ENCODE peak calls at places on chromosomes 6 and 20, in five cellular contexts. E is endothelial cell of umbilical vein, B is A549, A is HCT116, K is HepG2. Z is an unnamed sample.

GRCh38 chr6:107113460-107114212 is 1.7 kb downstream of the BEND3 start:
- DNase-seq in B (no peak), K (no peak), E (no peak), A (no peak), Z (peak)

GRCh38 chr20:16397053-16397452 is 176.2 kb downstream of the KIF16B start:
- DNase-seq in A (no peak), B (no peak), K (no peak), E (no peak), Z (no peak)

GRCh38 chr6:118784641-118785164 is 109.2 kb upstream of the ASF1A start:
- DNase-seq in A (no peak), B (no peak), K (peak), E (no peak), Z (no peak)

GRCh38 chr20:25470045-25470444 is 62.6 kb downstream of the GINS1 start:
- DNase-seq in B (no peak), E (peak), K (peak), A (peak), Z (peak)

GRCh38 chr20:25286917-25287316 is 39.0 kb downstream of the PYGB start:
- DNase-seq in K (no peak), A (no peak), B (no peak), E (no peak), Z (no peak)

GRCh38 chr6:106674541-106675229 is 45.3 kb downstream of the QRSL1 start:
- DNase-seq in K (no peak), A (no peak), B (no peak), E (no peak), Z (no peak)

GRCh38 chr6:143745160-143746133 is 67.7 kb downstream of the PHACTR2 start:
- DNase-seq in A (peak), K (peak), E (peak), B (peak), Z (no peak)

GRCh38 chr6:105993769-105994521 is 92.2 kb upstream of the PRDM1 start:
- DNase-seq in K (no peak), A (no peak), E (peak), B (no peak), Z (peak)

GRCh38 chr6:80689700-80690099 is 583.2 kb downstream of the BCKDHB start:
- DNase-seq in K (no peak), B (no peak), E (no peak), A (no peak), Z (no peak)

GRCh38 chr6:147194652-147195403 is 9.4 kb upstream of the STXBP5 start:
- DNase-seq in K (no peak), E (peak), B (no peak), A (no peak), Z (peak)

GRCh38 chr6:36126553-36127458 is 3.5 kb upstream of the MAPK13 start:
- DNase-seq in B (no peak), E (peak), K (peak), A (no peak), Z (peak)

GRCh38 chr20:20417891-20418676 is 50.2 kb downstream of the INSM1 start:
- DNase-seq in E (no peak), A (no peak), B (no peak), K (no peak), Z (no peak)

GRCh38 chr6:42239333-42239732 is 21.7 kb upstream of the MRPS10 start:
- DNase-seq in E (no peak), B (no peak), K (no peak), A (no peak), Z (no peak)

GRCh38 chr6:133340557-133340956 is 99.4 kb downstream of the EYA4 start:
- DNase-seq in B (peak), K (no peak), A (no peak), E (no peak), Z (no peak)

GRCh38 chr20:25081065-25081729 is 744 bp downstream of the VSX1 start:
- DNase-seq in K (no peak), B (no peak), A (no peak), E (no peak), Z (peak)

GRCh38 chr6:63424636-63425035 is 104.9 kb upstream of the LGSN start:
- DNase-seq in E (no peak), A (no peak), B (no peak), K (no peak), Z (no peak)

GRCh38 chr6:72037006-72037405 is 150.7 kb downstream of the RIMS1 start:
- DNase-seq in B (no peak), A (no peak), K (no peak), E (no peak), Z (no peak)

GRCh38 chr6:90155114-90155513 is 141.5 kb downstream of the BACH2 start:
- DNase-seq in B (no peak), K (no peak), E (no peak), A (no peak), Z (no peak)

GRCh38 chr6:91659881-91660280 is 1073.0 kb upstream of the MAP3K7 start:
- DNase-seq in E (no peak), K (no peak), B (no peak), A (no peak), Z (no peak)

GRCh38 chr6:165758441-165758840 is 95.4 kb upstream of the PDE10A start:
- DNase-seq in B (no peak), K (no peak), A (no peak), E (no peak), Z (no peak)

GRCh38 chr20:43987531-43987930 is 72.9 kb downstream of the TOX2 start:
- DNase-seq in K (no peak), E (no peak), A (no peak), B (no peak), Z (no peak)

GRCh38 chr20:13220857-13221297 is at the start of gene ISM1:
- DNase-seq in A (no peak), E (no peak), K (no peak), B (peak), Z (no peak)

GRCh38 chr20:17738154-17738553 is 38.4 kb downstream of the BANF2 start:
- DNase-seq in K (no peak), E (no peak), A (no peak), B (no peak), Z (no peak)

GRCh38 chr6:3746119-3746691 is 5.3 kb downstream of the PXDC1 start:
- DNase-seq in B (no peak), K (no peak), A (no peak), E (no peak), Z (peak)

GRCh38 chr6:146545608-146546007 is 2.0 kb downstream of the RAB32 start:
- DNase-seq in B (no peak), A (no peak), K (no peak), E (peak), Z (peak)

GRCh38 chr20:50366270-50367103 is 143.7 kb upstream of the PTPN1 start:
- DNase-seq in K (peak), A (no peak), B (no peak), E (peak), Z (no peak)

GRCh38 chr20:20329564-20329963 is 38.3 kb upstream of the INSM1 start:
- DNase-seq in E (no peak), B (no peak), A (no peak), K (no peak), Z (no peak)

GRCh38 chr6:109483744-109484075 is 691 bp upstream of the ZBTB24 start:
- DNase-seq in A (peak), K (no peak), E (peak), B (no peak), Z (no peak)

GRCh38 chr20:40564997-40565680 is 123.9 kb downstream of the MAFB start:
- DNase-seq in B (peak), E (peak), A (peak), K (no peak), Z (peak)

GRCh38 chr20:62123450-62124118 is 1.3 kb downstream of the LSM14B start:
- DNase-seq in E (peak), B (no peak), A (no peak), K (no peak), Z (peak)

GRCh38 chr6:163955752-163956151 is 541.2 kb downstream of the QKI start:
- DNase-seq in B (no peak), E (no peak), A (no peak), K (no peak), Z (no peak)

GRCh38 chr6:18515767-18516166 is 128.6 kb downstream of the RNF144B start:
- DNase-seq in A (no peak), B (no peak), K (no peak), E (no peak), Z (no peak)

GRCh38 chr20:43323592-43323991 is 133.9 kb upstream of the PTPRT start:
- DNase-seq in E (no peak), A (no peak), B (no peak), K (no peak), Z (no peak)

GRCh38 chr20:25489221-25489863 is 81.9 kb downstream of the GINS1 start:
- DNase-seq in E (no peak), B (no peak), K (no peak), A (no peak), Z (no peak)

GRCh38 chr6:44061375-44062104 is 65.7 kb downstream of the MRPL14 start:
- DNase-seq in B (no peak), K (no peak), A (no peak), E (no peak), Z (no peak)

GRCh38 chr20:21513181-21513663 is 642 bp downstream of the NKX2-2 start:
- DNase-seq in B (no peak), E (no peak), K (no peak), A (no peak), Z (no peak)
- H3K4me3 ChIP-seq in B (peak), E (no peak), K (no peak), A (no peak), Z (no peak)

DNA sequence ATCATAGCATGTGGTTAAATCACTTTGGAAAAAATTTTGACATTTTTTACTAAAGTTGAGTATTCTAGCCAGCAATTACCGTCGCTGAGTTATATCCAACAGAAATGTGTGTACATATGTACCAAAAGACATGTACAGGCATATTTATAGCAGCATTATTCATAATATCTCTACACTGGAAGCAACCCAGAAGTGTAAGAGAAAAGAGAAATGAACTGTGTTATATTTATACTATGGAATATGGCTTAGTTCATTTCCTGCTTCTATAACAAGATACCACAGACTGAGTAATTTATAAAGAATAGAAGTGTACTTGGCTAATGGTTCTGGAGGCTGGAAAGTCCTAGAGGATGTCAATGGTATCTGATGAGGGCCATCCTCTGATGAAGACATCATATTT is 474.0 kb upstream of the GJE1 start:
- DNase-seq in A (no peak), E (no peak), K (no peak), B (no peak), Z (no peak)
- TF ChIP-seq MAX in A (no peak), E (no peak), K (no peak), B (no peak), Z (no peak)

GRCh38 chr20:23419657-23419994 is 1.7 kb downstream of the NAPB start:
- DNase-seq in B (no peak), K (no peak), E (no peak), A (no peak), Z (no peak)
- H3K4me3 ChIP-seq in B (peak), K (peak), E (peak), A (peak), Z (peak)

GRCh38 chr20:879626-880025 is 36.5 kb downstream of the ANGPT4 start:
- DNase-seq in B (no peak), K (no peak), A (no peak), E (no peak), Z (no peak)

GRCh38 chr20:881051-881820 is 34.9 kb downstream of the ANGPT4 start:
- DNase-seq in E (peak), K (no peak), A (peak), B (peak), Z (peak)

GRCh38 chr20:875115-875514 is 41.0 kb downstream of the ANGPT4 start:
- DNase-seq in K (no peak), E (no peak), B (no peak), A (no peak), Z (no peak)

GRCh38 chr20:877814-878213 is 38.3 kb downstream of the ANGPT4 start:
- DNase-seq in A (no peak), B (no peak), K (no peak), E (no peak), Z (no peak)

GRCh38 chr20:878511-879307 is 37.4 kb downstream of the ANGPT4 start:
- DNase-seq in E (peak), K (no peak), A (no peak), B (peak), Z (peak)
- TF ChIP-seq MAX in E (no peak), K (no peak), A (no peak), B (no peak), Z (peak)

DNA sequence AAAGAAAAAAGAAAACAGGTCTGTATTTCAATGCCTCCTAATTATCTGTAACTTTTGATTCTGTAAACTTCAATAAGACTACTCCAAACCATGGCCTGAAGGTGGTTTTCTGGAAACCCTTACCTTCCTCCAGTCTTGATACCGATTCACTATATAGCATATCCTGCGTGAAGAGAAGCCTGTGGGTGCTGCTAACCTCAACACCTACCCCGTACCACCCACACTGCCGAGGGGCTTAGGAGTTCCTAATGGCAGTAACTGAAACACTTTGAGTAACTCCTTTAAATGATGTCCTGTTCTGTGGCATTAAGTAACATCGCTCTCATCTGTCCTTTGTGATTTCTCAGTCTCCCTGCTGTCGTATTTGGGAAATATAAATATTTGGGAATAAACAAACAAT is 104.5 kb upstream of the CARMIL1 start:
- DNase-seq in A (no peak), B (no peak), E (no peak), K (no peak), Z (no peak)
- H3K4me3 ChIP-seq in A (no peak), B (no peak), E (no peak), K (no peak), Z (no peak)

DNA sequence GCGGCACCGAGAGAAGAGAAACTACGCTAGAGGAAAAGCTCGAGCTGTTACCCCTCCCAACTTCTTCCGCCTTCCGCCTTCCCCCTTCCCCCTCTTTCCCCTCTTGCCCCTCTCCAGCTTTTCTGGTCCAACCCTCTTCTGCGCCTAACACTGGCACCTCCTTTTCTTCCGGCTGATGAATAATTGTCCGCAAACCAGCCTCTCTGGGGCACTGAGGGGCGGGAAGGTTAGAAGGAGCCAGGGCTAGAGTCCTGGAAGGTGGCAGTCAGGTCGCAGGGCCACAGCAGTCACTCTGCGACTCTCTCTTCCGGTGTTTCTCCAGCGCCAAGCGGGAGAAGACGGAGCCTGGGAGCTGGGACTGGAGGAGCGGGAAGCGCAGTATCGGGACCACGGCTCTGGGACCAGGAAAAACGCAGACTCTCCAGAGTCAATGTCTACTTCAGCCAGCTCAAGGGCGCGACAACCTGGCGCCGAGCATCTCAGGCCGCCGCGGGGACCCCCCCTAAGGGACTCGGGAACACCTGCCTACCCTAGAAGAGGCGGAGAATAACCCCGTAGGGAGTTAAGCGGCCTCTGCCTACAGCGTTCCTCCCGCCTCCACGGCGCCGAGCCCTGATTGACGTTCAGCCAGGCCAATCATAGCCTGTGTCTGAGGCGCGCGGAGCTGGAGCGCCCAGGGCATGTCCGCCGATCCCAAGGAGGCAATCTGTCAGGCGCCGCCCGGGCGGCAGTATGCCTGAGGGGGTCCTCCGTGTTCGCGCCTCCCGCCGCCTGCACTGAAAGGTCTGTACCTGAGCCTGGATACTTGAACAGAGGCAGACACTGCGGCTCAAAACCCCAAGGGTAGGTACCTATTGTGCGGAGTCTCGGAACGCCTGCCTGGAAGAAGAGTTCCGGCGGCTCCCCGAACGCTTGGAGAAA is 40.4 kb downstream of the PSMB9 start:
- DNase-seq in A (peak), K (peak), B (peak), E (peak), Z (peak)
- TF ChIP-seq MAX in A (peak), K (peak), B (peak), E (no peak), Z (peak)

DNA sequence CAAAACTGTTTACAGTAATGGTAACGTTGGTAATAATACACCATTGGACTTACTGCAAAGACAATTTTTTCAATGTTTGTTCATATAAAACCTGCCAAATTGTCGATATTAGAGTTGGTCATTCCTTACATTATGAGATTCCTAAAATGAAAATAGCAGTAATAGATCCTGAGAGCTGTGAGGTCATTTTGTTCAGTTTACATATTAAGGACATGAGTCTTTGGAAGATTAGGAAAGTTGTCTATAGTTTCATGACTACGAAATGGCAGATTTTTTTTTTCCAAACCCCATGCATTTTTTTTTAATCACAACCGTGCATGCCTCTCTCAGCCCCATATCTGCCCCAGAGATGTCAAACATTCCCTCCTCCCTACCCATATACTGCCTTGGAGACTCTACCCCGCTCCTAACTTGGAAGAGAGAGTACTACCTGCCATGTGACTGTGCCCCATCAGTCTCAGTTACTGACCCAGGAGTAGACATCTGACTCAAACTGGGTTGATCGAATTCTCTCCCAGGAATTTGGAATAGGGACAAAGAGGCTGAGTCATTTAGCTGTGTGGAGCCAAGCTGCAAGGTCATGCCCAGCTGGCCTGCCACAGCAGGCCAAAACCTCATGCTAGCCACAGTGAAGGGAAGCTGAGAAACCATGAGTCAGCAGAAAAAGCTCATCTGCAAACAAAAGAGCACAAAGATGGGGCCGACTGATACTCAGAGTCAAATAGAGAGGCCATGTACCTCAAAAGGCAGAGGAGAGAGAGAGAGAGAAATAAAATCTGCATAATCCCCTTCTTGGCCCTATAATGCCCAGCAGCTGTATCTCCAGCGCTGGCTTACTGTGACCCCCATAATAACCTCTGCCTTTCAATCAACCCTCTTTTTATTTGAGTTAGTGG is 21.0 kb upstream of the AKIRIN2 start:
- DNase-seq in K (peak), E (peak), B (peak), A (peak), Z (peak)
- H3K4me3 ChIP-seq in K (no peak), E (no peak), B (no peak), A (no peak), Z (no peak)

GRCh38 chr6:46687619-46688097 is at the start of gene TDRD6:
- DNase-seq in A (no peak), K (no peak), B (no peak), E (no peak), Z (no peak)
- TF ChIP-seq MAX in A (no peak), K (no peak), B (no peak), E (no peak), Z (no peak)

DNA sequence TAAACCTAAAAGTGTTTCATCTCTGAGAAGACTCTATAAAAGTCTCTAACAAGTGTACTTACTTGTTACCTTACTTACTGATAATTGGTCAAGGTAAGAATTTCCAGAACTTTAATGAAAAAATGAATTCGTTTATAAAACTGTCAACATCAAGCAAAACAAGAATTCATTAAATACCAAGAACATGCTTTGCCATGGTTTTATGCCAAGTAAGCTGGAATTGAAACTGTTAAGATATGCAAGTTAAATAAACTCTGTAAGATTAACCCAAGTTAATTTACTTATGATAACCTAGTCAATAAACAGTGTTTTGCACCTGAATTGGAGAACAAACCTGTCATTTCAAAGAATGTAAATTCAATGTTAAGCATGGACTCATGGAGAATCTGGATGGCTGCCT is 17.1 kb upstream of the DEFB113 start:
- DNase-seq in A (no peak), K (no peak), E (no peak), B (no peak), Z (no peak)
- H3K4me3 ChIP-seq in A (no peak), K (no peak), E (no peak), B (no peak), Z (no peak)

Z was measured in NB4.